ENCODE peak calls at places on chromosomes 13 and 19, in nine cellular contexts. E is astrocyte, L is K562, O is fibroblast of lung, Z is HCT116, K is neural progenitor cell, G is GM23338, S is mammary epithelial cell, J is PC-9. Y is an unnamed sample.
A peak's percentile ranks its signal among the peaks of the same experiment; 100 is the strongest.

GRCh38 chr19:31960474-31960873 is 384.9 kb upstream of the ZNF507 start:
- DNase-seq in S (no peak), K (no peak), G (no peak), J (no peak), L (no peak), O (peak; percentile 25), E (no peak), Z (no peak), Y (no peak)

GRCh38 chr19:31678421-31678820 is 329.2 kb upstream of the TSHZ3 start:
- DNase-seq in O (peak; percentile 54), Z (no peak), L (no peak), E (no peak), J (no peak), S (no peak), G (no peak), K (no peak), Y (no peak)

GRCh38 chr13:106241974-106242373 is 293.5 kb downstream of the EFNB2 start:
- DNase-seq in J (no peak), Z (no peak), G (no peak), L (no peak), E (no peak), S (no peak), K (no peak), O (no peak), Y (no peak)

GRCh38 chr13:37540228-37540627 is 58.3 kb downstream of the POSTN start:
- DNase-seq in E (peak; percentile 74), L (no peak), S (peak; percentile 20), Z (no peak), K (no peak), J (no peak), G (no peak), O (peak; percentile 72), Y (no peak)

GRCh38 chr13:41603917-41604316 is 146.6 kb downstream of the RGCC start:
- DNase-seq in K (no peak), Z (peak; percentile 29), L (peak; percentile 30), G (no peak), S (peak; percentile 89), E (peak; percentile 61), O (peak; percentile 66), J (peak; percentile 46), Y (peak; percentile 17)

GRCh38 chr19:54462713-54463530 is 656 bp downstream of the LENG9 start:
- DNase-seq in E (no peak), L (no peak), K (peak; percentile 81), J (peak; percentile 72), O (peak; percentile 70), S (peak; percentile 64), G (peak; percentile 81), Z (no peak), Y (peak; percentile 84)

GRCh38 chr19:52689804-52690394 is 44.9 kb downstream of the ZNF611 start:
- DNase-seq in E (no peak), G (peak; percentile 50), Z (no peak), L (peak; percentile 37), K (peak; percentile 44), O (no peak), S (no peak), J (peak; percentile 34), Y (no peak)

GRCh38 chr19:51798127-51798526 is 3.2 kb downstream of the FPR3 start:
- DNase-seq in E (no peak), L (no peak), G (no peak), Z (no peak), O (no peak), J (no peak), K (no peak), S (no peak), Y (no peak)

GRCh38 chr19:18507021-18507726 is 14.7 kb downstream of the ELL start:
- DNase-seq in L (no peak), E (no peak), J (peak; percentile 21), Z (no peak), G (no peak), S (no peak), O (no peak), K (no peak), Y (no peak)
- H3K27ac ChIP-seq in L (peak overlapping the region; percentile 34), E (no peak overlapping the region), J (no peak overlapping the region), Z (no peak overlapping the region), G (no peak overlapping the region), S (no peak overlapping the region), O (no peak overlapping the region), K (no peak overlapping the region), Y (no peak overlapping the region)

DNA sequence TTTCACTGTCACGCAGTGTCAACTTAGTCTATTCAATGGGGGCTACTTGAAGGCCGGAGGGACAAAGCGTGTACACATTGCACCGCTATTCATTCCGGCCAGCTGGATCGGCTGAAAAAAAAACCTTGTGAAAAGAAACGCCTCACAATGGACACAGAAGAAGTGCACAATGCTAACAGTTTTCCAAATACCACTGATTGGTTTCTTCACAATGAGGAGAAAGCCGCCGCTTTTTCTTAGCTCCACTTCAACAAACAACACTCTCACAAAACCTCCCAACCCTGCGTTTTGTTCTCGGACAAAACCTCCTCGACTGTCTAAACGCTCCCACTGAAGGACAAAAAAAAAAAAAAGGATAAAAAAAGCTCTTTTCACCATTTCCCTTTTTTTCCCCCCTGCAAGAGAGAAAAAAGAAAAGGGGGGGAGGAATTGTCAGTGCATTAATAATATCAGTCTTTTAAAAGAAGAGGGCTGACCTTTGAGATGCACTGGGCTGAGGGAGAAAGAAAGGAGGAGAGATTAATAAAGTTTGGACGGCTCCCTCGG is 5.4 kb downstream of the SOX21 start:
- DNase-seq in J (no peak), S (no peak), Z (no peak), G (peak; percentile 54), K (peak; percentile 96), E (no peak), O (no peak), L (no peak), Y (no peak)
- TF ChIP-seq EZH2 in J (no peak), S (no peak), Z (no peak), G (peak; percentile 47), K (no peak), E (no peak), O (no peak), L (no peak), Y (peak; percentile 64)

GRCh38 chr19:10871711-10872550 is 578 bp downstream of the CARM1 start:
- DNase-seq in J (peak; percentile 31), S (peak; percentile 19), Z (no peak), K (peak; percentile 74), O (no peak), L (no peak), E (no peak), G (peak; percentile 58), Y (peak; percentile 65)

GRCh38 chr19:10872551-10873107 is 1.3 kb downstream of the CARM1 start:
- DNase-seq in G (no peak), L (no peak), J (no peak), Z (no peak), E (no peak), S (no peak), O (no peak), K (no peak), Y (peak; percentile 39)

GRCh38 chr19:10868872-10869547 is 2.3 kb upstream of the CARM1 start:
- DNase-seq in E (no peak), J (no peak), O (no peak), Z (no peak), G (no peak), L (no peak), S (no peak), K (no peak), Y (no peak)

GRCh38 chr19:10870501-10870954 is 825 bp upstream of the CARM1 start:
- DNase-seq in Z (no peak), L (no peak), K (no peak), E (no peak), O (no peak), S (no peak), J (no peak), G (peak; percentile 95), Y (no peak)

GRCh38 chr19:10870955-10871603 is at the start of gene CARM1:
- DNase-seq in J (peak; percentile 99), K (peak; percentile 98), O (peak; percentile 99), S (peak; percentile 97), Z (peak; percentile 89), E (peak; percentile 86), G (peak; percentile 96), L (peak; percentile 98), Y (peak; percentile 98)
- TF ChIP-seq CTCF in J (peak; percentile 45), K (peak; percentile 61), O (peak; percentile 28), S (peak; percentile 60), Z (peak; percentile 65), E (no peak), G (peak; percentile 83), L (peak; percentile 92), Y (peak; percentile 48)

DNA sequence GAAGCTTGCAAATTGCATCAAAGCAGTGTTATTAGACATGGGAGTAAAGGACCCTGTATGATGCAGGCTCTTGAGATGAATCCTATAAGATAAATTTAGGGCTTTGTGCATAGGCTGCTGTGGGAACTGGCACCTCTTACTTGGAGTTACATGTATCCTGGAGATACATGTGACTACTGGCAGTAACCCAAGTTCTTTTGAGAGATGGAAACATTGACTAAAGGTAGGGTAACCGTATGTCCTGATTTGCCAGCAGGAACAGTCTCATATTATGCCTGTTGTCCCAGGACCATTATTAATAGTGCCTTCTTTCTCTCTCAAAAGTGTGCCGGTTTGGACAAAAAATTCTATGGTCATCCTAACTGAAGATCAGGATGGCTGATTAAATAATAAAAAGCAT is 195.4 kb downstream of the LACC1 start:
- DNase-seq in E (no peak), Z (no peak), G (no peak), O (no peak), L (no peak), J (no peak), K (no peak), S (no peak), Y (no peak)
- H3K27ac ChIP-seq in E (no peak overlapping the region), Z (no peak overlapping the region), G (no peak overlapping the region), O (no peak overlapping the region), L (no peak overlapping the region), J (no peak overlapping the region), K (no peak overlapping the region), S (no peak overlapping the region), Y (no peak overlapping the region)

GRCh38 chr13:77699059-77699680 is 1.7 kb downstream of the SLAIN1 start:
- DNase-seq in J (no peak), G (no peak), Z (no peak), E (no peak), L (no peak), O (no peak), K (no peak), S (no peak), Y (no peak)

GRCh38 chr13:77696006-77696862 is 1.3 kb upstream of the SLAIN1 start:
- DNase-seq in G (peak; percentile 64), E (no peak), O (no peak), L (no peak), J (no peak), K (peak; percentile 69), S (no peak), Z (no peak), Y (peak; percentile 70)

GRCh38 chr13:77696863-77697207 is 652 bp upstream of the SLAIN1 start:
- DNase-seq in Z (no peak), L (no peak), E (no peak), O (no peak), J (no peak), G (no peak), K (no peak), S (no peak), Y (no peak)

GRCh38 chr13:77698211-77699058 is 948 bp downstream of the SLAIN1 start:
- DNase-seq in E (no peak), Z (no peak), O (peak; percentile 5), J (peak; percentile 8), G (peak; percentile 62), L (no peak), K (peak; percentile 73), S (no peak), Y (peak; percentile 81)

GRCh38 chr13:77697208-77698103 is at the start of gene SLAIN1:
- DNase-seq in G (peak; percentile 94), S (no peak), Z (no peak), O (peak; percentile 38), J (peak; percentile 65), E (peak; percentile 15), K (peak; percentile 95), L (peak; percentile 54), Y (peak; percentile 95)
- TF ChIP-seq EZH2 in G (no peak), S (peak; percentile 73), Z (no peak), O (peak; percentile 48), J (no peak), E (peak; percentile 71), K (no peak), L (no peak), Y (no peak)